ENCODE peak calls at places on chromosomes 13 and 19, in nine cellular contexts. O is adrenal gland, C is A549, U is ovary, Q is IMR-90, V is tibial nerve, D is heart left ventricle, H is breast epithelium, X is K562. R is an unnamed sample.

GRCh38 chr19:55101261-55101660 is 16.2 kb downstream of the PPP1R12C start:
- DNase-seq in O (no peak), C (no peak), U (no peak), Q (no peak), V (no peak), D (no peak), H (no peak), X (no peak), R (no peak)

GRCh38 chr13:62360609-62361008 is 945.0 kb upstream of the PCDH20 start:
- DNase-seq in O (no peak), C (no peak), U (no peak), Q (no peak), V (no peak), D (no peak), H (no peak), X (no peak), R (no peak)

GRCh38 chr13:100875392-100876043 is 200.9 kb upstream of the TMTC4 start:
- DNase-seq in O (no peak), C (no peak), U (no peak), Q (peak), V (no peak), D (no peak), H (no peak), X (no peak), R (no peak)

GRCh38 chr19:33676999-33677665 is 55.4 kb downstream of the CHST8 start:
- DNase-seq in O (no peak), C (no peak), U (no peak), Q (no peak), V (no peak), D (no peak), H (no peak), X (no peak), R (no peak)

GRCh38 chr13:114325729-114326128 is 11.4 kb downstream of the CHAMP1 start:
- DNase-seq in O (no peak), C (no peak), U (no peak), Q (no peak), V (no peak), D (no peak), H (no peak), X (no peak), R (no peak)

GRCh38 chr19:45098521-45099464 is 5.8 kb downstream of the PPP1R37 start:
- DNase-seq in O (peak), C (no peak), U (peak), Q (peak), V (no peak), D (peak), H (no peak), X (no peak), R (no peak)

GRCh38 chr13:110841846-110842245 is 73.0 kb downstream of the ANKRD10 start:
- DNase-seq in O (no peak), C (no peak), U (no peak), Q (peak), V (no peak), D (no peak), H (no peak), X (no peak), R (no peak)

GRCh38 chr19:38547446-38547845 is 70.3 kb downstream of the MAP4K1 start:
- DNase-seq in O (no peak), C (no peak), U (no peak), Q (no peak), V (no peak), D (no peak), H (no peak), X (no peak), R (no peak)

GRCh38 chr19:48455171-48455907 is at the start of gene KCNJ14:
- DNase-seq in O (no peak), C (no peak), U (no peak), Q (no peak), V (no peak), D (peak), H (no peak), X (peak), R (no peak)

GRCh38 chr19:51550848-51551672 is 19.6 kb upstream of the SIGLEC6 start:
- DNase-seq in O (no peak), C (no peak), U (no peak), Q (no peak), V (no peak), D (no peak), H (no peak), X (no peak), R (no peak)

GRCh38 chr19:9801976-9802375 is 16.9 kb downstream of the FBXL12 start:
- DNase-seq in O (no peak), C (no peak), U (no peak), Q (no peak), V (no peak), D (no peak), H (no peak), X (peak), R (no peak)

GRCh38 chr19:30430206-30430734 is 58.1 kb downstream of the ZNF536 start:
- DNase-seq in O (no peak), C (no peak), U (no peak), Q (no peak), V (no peak), D (no peak), H (no peak), X (no peak), R (no peak)
- TF ChIP-seq POLR2A in O (no peak), C (no peak), U (no peak), Q (no peak), V (no peak), D (no peak), H (no peak), X (no peak), R (no peak)

GRCh38 chr13:106650690-106651205 is 82.8 kb upstream of the ARGLU1 start:
- DNase-seq in O (no peak), C (no peak), U (no peak), Q (no peak), V (no peak), D (no peak), H (no peak), X (no peak), R (no peak)

GRCh38 chr13:106661236-106661635 is 93.3 kb upstream of the ARGLU1 start:
- DNase-seq in O (no peak), C (no peak), U (no peak), Q (no peak), V (no peak), D (no peak), H (no peak), X (no peak), R (no peak)

GRCh38 chr13:106651442-106651841 is 83.5 kb upstream of the ARGLU1 start:
- DNase-seq in O (no peak), C (no peak), U (no peak), Q (no peak), V (no peak), D (no peak), H (no peak), X (no peak), R (no peak)

GRCh38 chr13:106657104-106657503 is 89.2 kb upstream of the ARGLU1 start:
- DNase-seq in O (no peak), C (no peak), U (no peak), Q (no peak), V (no peak), D (no peak), H (no peak), X (no peak), R (no peak)

DNA sequence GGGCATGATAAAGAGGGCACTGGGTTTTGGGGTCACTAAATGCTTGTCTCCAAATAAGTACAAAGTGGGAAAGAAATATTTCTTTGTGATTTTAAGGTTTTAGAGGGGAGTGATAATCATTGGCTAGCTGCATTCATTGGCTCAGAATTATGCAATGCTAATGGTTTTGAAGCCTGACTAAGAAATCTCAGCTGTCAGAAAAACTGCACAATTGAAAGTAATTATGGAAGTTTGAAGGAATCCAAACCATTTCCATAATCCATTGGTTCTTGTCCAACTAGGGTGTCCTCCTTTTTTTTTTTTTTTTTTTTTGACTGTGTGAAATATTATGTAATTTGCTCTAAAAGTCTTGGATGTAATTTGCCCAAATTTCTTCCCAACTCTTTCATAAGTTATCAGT is 88.3 kb upstream of the ARGLU1 start:
- DNase-seq in O (no peak), C (no peak), U (no peak), Q (no peak), V (no peak), D (no peak), H (no peak), X (no peak), R (no peak)
- H3K27ac ChIP-seq in O (no peak), C (no peak), U (no peak), Q (no peak), V (no peak), D (no peak), H (no peak), X (no peak), R (no peak)

GRCh38 chr13:57470491-57470890 is 161.1 kb upstream of the PCDH17 start:
- DNase-seq in O (no peak), C (no peak), U (no peak), Q (no peak), V (no peak), D (no peak), H (no peak), X (no peak), R (no peak)
- TF ChIP-seq POLR2A in O (no peak), C (no peak), U (no peak), Q (no peak), V (no peak), D (no peak), H (no peak), X (no peak), R (no peak)

GRCh38 chr13:33636955-33637670 is 180.8 kb upstream of the RFC3 start:
- DNase-seq in O (no peak), C (no peak), U (no peak), Q (peak), V (no peak), D (no peak), H (no peak), X (no peak), R (no peak)

GRCh38 chr13:33640832-33641231 is 177.1 kb upstream of the RFC3 start:
- DNase-seq in O (no peak), C (no peak), U (no peak), Q (peak), V (no peak), D (no peak), H (no peak), X (no peak), R (no peak)

GRCh38 chr13:33639640-33640080 is 178.3 kb upstream of the RFC3 start:
- DNase-seq in O (no peak), C (no peak), U (no peak), Q (no peak), V (no peak), D (no peak), H (no peak), X (no peak), R (no peak)

GRCh38 chr13:33639158-33639557 is 178.8 kb upstream of the RFC3 start:
- DNase-seq in O (peak), C (no peak), U (peak), Q (peak), V (peak), D (peak), H (no peak), X (no peak), R (peak)

GRCh38 chr13:33637978-33638743 is 179.8 kb upstream of the RFC3 start:
- DNase-seq in O (peak), C (no peak), U (no peak), Q (peak), V (no peak), D (no peak), H (no peak), X (no peak), R (no peak)
- H3K27ac ChIP-seq in O (peak), C (peak), U (no peak), Q (no peak), V (peak), D (peak), H (peak), X (no peak), R (peak)

GRCh38 chr19:11020982-11021759 is 60.3 kb downstream of the SMARCA4 start:
- DNase-seq in O (peak), C (no peak), U (no peak), Q (no peak), V (no peak), D (no peak), H (no peak), X (no peak), R (no peak)
- TF ChIP-seq POLR2A in O (no peak), C (no peak), U (no peak), Q (no peak), V (no peak), D (no peak), H (no peak), X (no peak), R (no peak)

R was measured in uterus.